ENCODE peak calls at places on chromosomes 12 and 14, in eight cellular contexts. One of them, this sample, is unnamed.

GRCh38 chr12:52387859-52388258 is 2.4 kb upstream of the KRT84 start:
- DNase-seq in ovary: no peak
- DNase-seq in mesothelial cell of epicardium: no peak
- DNase-seq in fibroblast of the aortic adventitia: no peak
- DNase-seq in AG09309: no peak
- DNase-seq in A549: no peak
- DNase-seq in lung: no peak
- DNase-seq in WTC11: no peak
- DNase-seq in this sample: no peak

GRCh38 chr14:93006484-93007128 is 83.7 kb downstream of the CHGA start:
- DNase-seq in fibroblast of the aortic adventitia: peak
- DNase-seq in WTC11: no peak
- DNase-seq in A549: no peak
- DNase-seq in AG09309: no peak
- DNase-seq in ovary: no peak
- DNase-seq in lung: no peak
- DNase-seq in mesothelial cell of epicardium: no peak
- DNase-seq in this sample: no peak

GRCh38 chr12:46724020-46724419 is 101.8 kb downstream of the SLC38A4 start:
- DNase-seq in lung: no peak
- DNase-seq in A549: no peak
- DNase-seq in mesothelial cell of epicardium: no peak
- DNase-seq in AG09309: no peak
- DNase-seq in fibroblast of the aortic adventitia: peak
- DNase-seq in WTC11: no peak
- DNase-seq in ovary: no peak
- DNase-seq in this sample: no peak

GRCh38 chr12:100138048-100138907 is 4.4 kb downstream of the BLTP3B start:
- DNase-seq in AG09309: no peak
- DNase-seq in fibroblast of the aortic adventitia: peak
- DNase-seq in mesothelial cell of epicardium: no peak
- DNase-seq in WTC11: no peak
- DNase-seq in lung: no peak
- DNase-seq in A549: no peak
- DNase-seq in ovary: no peak
- DNase-seq in this sample: peak

GRCh38 chr12:25694072-25694471 is 141.0 kb upstream of the LMNTD1 start:
- DNase-seq in fibroblast of the aortic adventitia: peak
- DNase-seq in lung: no peak
- DNase-seq in A549: no peak
- DNase-seq in WTC11: no peak
- DNase-seq in mesothelial cell of epicardium: no peak
- DNase-seq in AG09309: peak
- DNase-seq in ovary: no peak
- DNase-seq in this sample: peak

GRCh38 chr14:74980746-74981661 is 21.7 kb upstream of the EIF2B2 start:
- DNase-seq in A549: no peak
- DNase-seq in WTC11: peak
- DNase-seq in fibroblast of the aortic adventitia: peak
- DNase-seq in AG09309: no peak
- DNase-seq in lung: no peak
- DNase-seq in mesothelial cell of epicardium: no peak
- DNase-seq in ovary: no peak
- DNase-seq in this sample: peak

GRCh38 chr14:96852823-96853422 is 55.7 kb downstream of the VRK1 start:
- DNase-seq in WTC11: no peak
- DNase-seq in ovary: no peak
- DNase-seq in mesothelial cell of epicardium: no peak
- DNase-seq in AG09309: peak
- DNase-seq in lung: no peak
- DNase-seq in A549: peak
- DNase-seq in fibroblast of the aortic adventitia: peak
- DNase-seq in this sample: peak

GRCh38 chr14:102610968-102611811 is 18.7 kb downstream of the RCOR1 start:
- DNase-seq in AG09309: no peak
- DNase-seq in mesothelial cell of epicardium: no peak
- DNase-seq in ovary: no peak
- DNase-seq in A549: no peak
- DNase-seq in fibroblast of the aortic adventitia: peak
- DNase-seq in lung: no peak
- DNase-seq in WTC11: no peak
- DNase-seq in this sample: no peak

GRCh38 chr14:101181717-101182313 is 278.3 kb upstream of the RTL1 start:
- DNase-seq in mesothelial cell of epicardium: peak
- DNase-seq in ovary: no peak
- DNase-seq in fibroblast of the aortic adventitia: no peak
- DNase-seq in AG09309: no peak
- DNase-seq in lung: no peak
- DNase-seq in A549: no peak
- DNase-seq in WTC11: no peak
- DNase-seq in this sample: no peak

GRCh38 chr12:104485651-104486341 is 29.0 kb downstream of the CHST11 start:
- DNase-seq in fibroblast of the aortic adventitia: no peak
- DNase-seq in lung: no peak
- DNase-seq in A549: no peak
- DNase-seq in mesothelial cell of epicardium: no peak
- DNase-seq in AG09309: no peak
- DNase-seq in WTC11: no peak
- DNase-seq in ovary: no peak
- DNase-seq in this sample: no peak

GRCh38 chr12:30700216-30700900 is 4.7 kb upstream of the IPO8 start:
- DNase-seq in ovary: no peak
- DNase-seq in fibroblast of the aortic adventitia: peak
- DNase-seq in AG09309: no peak
- DNase-seq in A549: no peak
- DNase-seq in mesothelial cell of epicardium: no peak
- DNase-seq in WTC11: no peak
- DNase-seq in lung: no peak
- DNase-seq in this sample: no peak

GRCh38 chr12:57470970-57471656 is 8.6 kb downstream of the ARHGAP9 start:
- DNase-seq in mesothelial cell of epicardium: no peak
- DNase-seq in ovary: no peak
- DNase-seq in WTC11: no peak
- DNase-seq in A549: no peak
- DNase-seq in AG09309: no peak
- DNase-seq in fibroblast of the aortic adventitia: no peak
- DNase-seq in lung: no peak
- DNase-seq in this sample: no peak

GRCh38 chr12:100484891-100485511 is 11.3 kb downstream of the NR1H4 start:
- DNase-seq in A549: no peak
- DNase-seq in WTC11: no peak
- DNase-seq in AG09309: no peak
- DNase-seq in mesothelial cell of epicardium: no peak
- DNase-seq in lung: no peak
- DNase-seq in fibroblast of the aortic adventitia: no peak
- DNase-seq in ovary: no peak
- DNase-seq in this sample: no peak

GRCh38 chr12:50317198-50317597 is 33.9 kb upstream of the LIMA1 start:
- DNase-seq in WTC11: no peak
- DNase-seq in lung: no peak
- DNase-seq in fibroblast of the aortic adventitia: no peak
- DNase-seq in A549: no peak
- DNase-seq in ovary: no peak
- DNase-seq in AG09309: no peak
- DNase-seq in mesothelial cell of epicardium: no peak
- DNase-seq in this sample: no peak

GRCh38 chr14:80116157-80116556 is 95.1 kb downstream of the DIO2 start:
- DNase-seq in A549: no peak
- DNase-seq in mesothelial cell of epicardium: no peak
- DNase-seq in WTC11: no peak
- DNase-seq in lung: no peak
- DNase-seq in fibroblast of the aortic adventitia: no peak
- DNase-seq in AG09309: no peak
- DNase-seq in ovary: no peak
- DNase-seq in this sample: no peak

GRCh38 chr14:54565236-54566151 is 1.4 kb upstream of the SAMD4A start:
- DNase-seq in A549: peak
- DNase-seq in AG09309: peak
- DNase-seq in lung: peak
- DNase-seq in ovary: peak
- DNase-seq in fibroblast of the aortic adventitia: peak
- DNase-seq in WTC11: peak
- DNase-seq in mesothelial cell of epicardium: peak
- DNase-seq in this sample: peak
- TF ChIP-seq CTCF in A549: no peak
- TF ChIP-seq CTCF in AG09309: peak
- TF ChIP-seq CTCF in lung: no peak
- TF ChIP-seq CTCF in ovary: peak
- TF ChIP-seq CTCF in fibroblast of the aortic adventitia: peak
- TF ChIP-seq CTCF in WTC11: no peak
- TF ChIP-seq CTCF in mesothelial cell of epicardium: no peak
- TF ChIP-seq CTCF in this sample: no peak

DNA sequence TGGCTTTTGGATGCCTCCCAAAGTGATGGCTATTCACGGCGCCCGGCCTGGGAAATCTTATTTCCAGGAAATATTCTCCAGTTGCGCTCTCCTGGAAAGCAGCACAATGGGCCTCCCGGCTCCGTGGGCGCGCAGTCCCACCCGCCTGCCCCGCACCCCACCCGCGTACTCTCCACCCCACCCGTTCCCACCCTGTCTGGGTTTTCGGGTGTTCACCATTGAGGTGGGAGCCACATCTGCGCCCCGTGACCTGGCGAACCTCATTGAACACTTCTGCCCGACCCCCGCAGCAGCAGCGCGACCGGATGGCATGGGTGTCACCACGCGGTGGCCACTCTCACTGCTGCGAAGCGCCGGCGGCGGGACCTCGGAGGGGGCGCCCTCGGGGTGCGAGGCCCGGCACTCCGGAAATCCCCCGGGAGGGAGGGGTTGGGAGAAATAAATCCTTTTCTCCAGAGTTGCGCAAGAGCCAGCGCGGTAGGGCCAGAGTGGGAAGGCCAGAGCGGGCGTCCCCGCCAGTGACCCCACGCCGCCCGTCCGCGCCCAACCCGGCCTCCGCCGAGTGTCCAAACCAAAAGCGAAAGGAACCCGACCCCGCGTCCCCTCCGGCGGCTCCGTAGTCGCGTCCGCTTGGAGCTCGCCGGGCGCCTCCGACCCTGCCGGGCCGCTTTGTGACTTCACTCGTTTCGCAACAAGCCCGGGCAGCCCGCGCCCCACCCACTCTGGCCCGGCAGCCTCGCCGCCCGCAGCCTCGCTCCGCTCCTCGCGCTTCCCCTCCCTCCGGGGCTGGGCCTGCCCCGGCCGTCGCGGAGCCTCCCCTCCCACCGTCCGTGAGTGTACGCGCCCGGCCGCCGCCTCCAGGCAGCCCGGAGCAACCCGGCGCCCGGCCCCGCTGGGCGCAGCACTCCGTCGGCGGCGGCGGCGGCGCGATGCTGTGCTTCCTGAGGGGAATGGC is at the start of gene DRAM1:
- DNase-seq in A549: peak
- DNase-seq in AG09309: peak
- DNase-seq in fibroblast of the aortic adventitia: peak
- DNase-seq in WTC11: peak
- DNase-seq in lung: peak
- DNase-seq in ovary: peak
- DNase-seq in mesothelial cell of epicardium: peak
- DNase-seq in this sample: peak
- TF ChIP-seq CTCF in A549: peak
- TF ChIP-seq CTCF in AG09309: no peak
- TF ChIP-seq CTCF in fibroblast of the aortic adventitia: no peak
- TF ChIP-seq CTCF in WTC11: no peak
- TF ChIP-seq CTCF in lung: peak
- TF ChIP-seq CTCF in ovary: no peak
- TF ChIP-seq CTCF in mesothelial cell of epicardium: no peak
- TF ChIP-seq CTCF in this sample: peak

GRCh38 chr14:58258156-58258555 is 13.5 kb downstream of the PSMA3 start:
- DNase-seq in AG09309: no peak
- DNase-seq in lung: peak
- DNase-seq in mesothelial cell of epicardium: no peak
- DNase-seq in WTC11: no peak
- DNase-seq in A549: no peak
- DNase-seq in fibroblast of the aortic adventitia: no peak
- DNase-seq in ovary: no peak
- DNase-seq in this sample: no peak
- TF ChIP-seq CTCF in AG09309: no peak
- TF ChIP-seq CTCF in lung: no peak
- TF ChIP-seq CTCF in mesothelial cell of epicardium: no peak
- TF ChIP-seq CTCF in WTC11: no peak
- TF ChIP-seq CTCF in A549: no peak
- TF ChIP-seq CTCF in fibroblast of the aortic adventitia: no peak
- TF ChIP-seq CTCF in ovary: no peak
- TF ChIP-seq CTCF in this sample: peak

GRCh38 chr12:124217508-124217981 is 77.3 kb upstream of the RFLNA start:
- DNase-seq in ovary: no peak
- DNase-seq in AG09309: no peak
- DNase-seq in A549: no peak
- DNase-seq in WTC11: no peak
- DNase-seq in fibroblast of the aortic adventitia: no peak
- DNase-seq in mesothelial cell of epicardium: no peak
- DNase-seq in lung: no peak
- DNase-seq in this sample: peak

GRCh38 chr12:124210991-124211577 is 83.8 kb upstream of the RFLNA start:
- DNase-seq in WTC11: no peak
- DNase-seq in fibroblast of the aortic adventitia: no peak
- DNase-seq in lung: no peak
- DNase-seq in AG09309: no peak
- DNase-seq in ovary: no peak
- DNase-seq in mesothelial cell of epicardium: no peak
- DNase-seq in A549: no peak
- DNase-seq in this sample: no peak

GRCh38 chr12:124214574-124214973 is 80.3 kb upstream of the RFLNA start:
- DNase-seq in fibroblast of the aortic adventitia: no peak
- DNase-seq in A549: no peak
- DNase-seq in ovary: no peak
- DNase-seq in mesothelial cell of epicardium: no peak
- DNase-seq in lung: no peak
- DNase-seq in WTC11: no peak
- DNase-seq in AG09309: no peak
- DNase-seq in this sample: no peak

GRCh38 chr12:124211753-124212152 is 83.1 kb upstream of the RFLNA start:
- DNase-seq in mesothelial cell of epicardium: no peak
- DNase-seq in WTC11: no peak
- DNase-seq in lung: no peak
- DNase-seq in A549: no peak
- DNase-seq in AG09309: no peak
- DNase-seq in fibroblast of the aortic adventitia: no peak
- DNase-seq in ovary: no peak
- DNase-seq in this sample: no peak

DNA sequence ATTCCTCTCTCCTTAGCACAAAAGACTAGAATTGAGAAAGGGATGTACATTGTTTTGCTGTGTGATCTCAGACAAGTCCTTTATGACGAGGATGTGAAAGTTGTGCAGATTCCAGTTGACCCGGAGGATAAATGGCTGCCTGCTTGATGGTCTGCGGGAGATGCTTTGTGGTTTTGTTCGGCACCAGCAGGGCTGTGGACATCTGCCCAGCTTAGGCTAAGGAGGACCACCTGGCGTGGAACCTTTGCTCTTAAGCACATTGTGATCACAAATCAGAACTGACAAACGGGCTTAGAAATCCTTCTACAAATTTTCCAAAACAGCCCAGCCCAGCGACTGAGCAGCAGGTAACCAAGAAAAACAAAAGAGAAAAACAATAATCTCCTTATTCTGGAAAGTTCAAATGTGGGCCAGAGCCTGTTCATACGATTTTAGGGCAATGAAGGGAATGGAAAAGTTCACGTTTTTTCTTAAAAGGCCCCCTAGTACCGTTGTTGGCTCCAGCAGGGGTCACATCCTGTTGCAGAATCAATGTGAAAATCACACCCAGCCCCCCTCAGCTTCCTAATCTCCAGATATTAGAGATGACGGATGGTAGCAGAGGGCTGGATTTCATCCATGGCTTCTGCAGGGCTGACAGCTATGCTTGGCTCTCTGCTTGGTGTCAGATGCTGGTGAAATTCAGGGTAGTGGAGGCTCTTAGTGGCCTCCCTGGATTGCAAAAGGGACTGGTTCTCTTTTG is 81.1 kb upstream of the RFLNA start:
- DNase-seq in mesothelial cell of epicardium: no peak
- DNase-seq in lung: no peak
- DNase-seq in A549: no peak
- DNase-seq in AG09309: peak
- DNase-seq in fibroblast of the aortic adventitia: no peak
- DNase-seq in WTC11: no peak
- DNase-seq in ovary: no peak
- DNase-seq in this sample: peak
- TF ChIP-seq CTCF in mesothelial cell of epicardium: no peak
- TF ChIP-seq CTCF in lung: no peak
- TF ChIP-seq CTCF in A549: no peak
- TF ChIP-seq CTCF in AG09309: no peak
- TF ChIP-seq CTCF in fibroblast of the aortic adventitia: no peak
- TF ChIP-seq CTCF in WTC11: no peak
- TF ChIP-seq CTCF in ovary: no peak
- TF ChIP-seq CTCF in this sample: no peak